ENCODE peak calls at places on chromosomes 7 and 10, in eight cellular contexts. K is adrenal gland, Y is HCT116, B is transverse colon, V is body of pancreas, A is HepG2, L is ovary, H is uterus. M is an unnamed sample.

GRCh38 chr10:126216221-126216701 is 172.0 kb downstream of the ADAM12 start:
- DNase-seq in H (peak; percentile 43), V (no peak), L (no peak), Y (no peak), B (no peak), A (no peak), K (no peak), M (no peak)

GRCh38 chr7:8491106-8491505 is 57.7 kb downstream of the NXPH1 start:
- DNase-seq in Y (no peak), B (no peak), L (no peak), H (no peak), V (no peak), A (no peak), K (no peak), M (no peak)

GRCh38 chr7:46909601-46910051 is 672.3 kb downstream of the TNS3 start:
- DNase-seq in Y (no peak), V (no peak), A (no peak), B (no peak), K (no peak), L (no peak), H (no peak), M (no peak)

GRCh38 chr10:107826166-107826565 is 661.7 kb upstream of the SORCS1 start:
- DNase-seq in B (no peak), K (no peak), H (no peak), A (no peak), Y (no peak), L (no peak), V (no peak), M (peak; percentile 16)

GRCh38 chr7:35722054-35722849 is 27.3 kb upstream of the HERPUD2 start:
- DNase-seq in L (no peak), B (no peak), A (no peak), K (no peak), V (no peak), H (no peak), Y (no peak), M (no peak)

GRCh38 chr10:124231188-124232135 is 138.1 kb upstream of the CHST15 start:
- DNase-seq in L (no peak), H (no peak), Y (no peak), K (no peak), V (no peak), A (no peak), B (no peak), M (no peak)

GRCh38 chr10:5948999-5949759 is 28.2 kb downstream of the IL15RA start:
- DNase-seq in H (peak; percentile 79), K (peak; percentile 67), V (peak; percentile 66), L (peak; percentile 75), Y (peak; percentile 32), A (peak; percentile 46), B (peak; percentile 64), M (peak; percentile 78)

GRCh38 chr10:116194061-116194460 is 78.9 kb downstream of the GFRA1 start:
- DNase-seq in Y (no peak), B (no peak), H (no peak), A (no peak), V (no peak), L (no peak), K (no peak), M (no peak)

GRCh38 chr10:97726636-97727178 is 10.2 kb upstream of the ZFYVE27 start:
- DNase-seq in H (peak; percentile 65), K (peak; percentile 49), V (peak; percentile 23), A (peak; percentile 59), B (peak; percentile 66), Y (no peak), L (peak; percentile 23), M (peak; percentile 62)

GRCh38 chr7:117673367-117673766 is 193.5 kb downstream of the CFTR start:
- DNase-seq in B (peak; percentile 71), Y (no peak), A (no peak), L (no peak), H (no peak), K (peak; percentile 27), V (peak; percentile 67), M (peak; percentile 72)

GRCh38 chr7:8823486-8823885 is 390.1 kb downstream of the NXPH1 start:
- DNase-seq in V (no peak), Y (no peak), H (no peak), L (no peak), B (no peak), A (no peak), K (no peak), M (no peak)

GRCh38 chr10:44873156-44873555 is 38.0 kb upstream of the TMEM72 start:
- DNase-seq in B (no peak), A (no peak), L (no peak), H (no peak), V (peak; percentile 39), K (no peak), Y (no peak), M (peak; percentile 60)

GRCh38 chr7:107319724-107320228 is 150.1 kb upstream of the GPR22 start:
- DNase-seq in L (no peak), Y (no peak), K (no peak), B (no peak), A (no peak), V (no peak), H (no peak), M (no peak)

GRCh38 chr7:111527545-111527944 is 34.7 kb downstream of the IMMP2L start:
- DNase-seq in Y (no peak), A (no peak), L (no peak), V (no peak), K (no peak), H (no peak), B (no peak), M (no peak)

GRCh38 chr10:62456611-62457101 is 82.5 kb downstream of the ZNF365 start:
- DNase-seq in H (no peak), Y (no peak), V (no peak), L (no peak), K (no peak), A (no peak), B (peak; percentile 8), M (no peak)

GRCh38 chr7:2821161-2821841 is 22.8 kb downstream of the GNA12 start:
- DNase-seq in H (no peak), A (no peak), V (peak; percentile 79), K (no peak), L (no peak), B (no peak), Y (no peak), M (no peak)

GRCh38 chr10:53379951-53380350 is 607.4 kb upstream of the MBL2 start:
- DNase-seq in V (no peak), B (no peak), L (no peak), A (no peak), Y (no peak), H (no peak), K (no peak), M (no peak)

GRCh38 chr10:34538291-34538829 is 276.7 kb downstream of the PARD3 start:
- DNase-seq in B (no peak), H (no peak), Y (no peak), L (no peak), K (no peak), A (no peak), V (no peak), M (peak; percentile 32)

GRCh38 chr7:29196971-29197370 is 2.4 kb downstream of the CHN2 start:
- DNase-seq in Y (no peak), L (no peak), H (no peak), B (no peak), K (no peak), A (no peak), V (no peak), M (no peak)

GRCh38 chr7:158781976-158782637 is 47.2 kb downstream of the ESYT2 start:
- DNase-seq in Y (no peak), A (no peak), B (no peak), V (no peak), L (no peak), H (no peak), K (no peak), M (no peak)

GRCh38 chr7:158783595-158783994 is 45.7 kb downstream of the ESYT2 start:
- DNase-seq in B (no peak), H (no peak), V (no peak), K (no peak), Y (no peak), L (no peak), A (no peak), M (no peak)

GRCh38 chr7:158782638-158783490 is 46.4 kb downstream of the ESYT2 start:
- DNase-seq in L (peak; percentile 66), V (peak; percentile 28), H (peak; percentile 65), B (peak; percentile 41), K (peak; percentile 57), A (peak; percentile 15), Y (no peak), M (peak; percentile 70)

GRCh38 chr7:158786898-158787297 is 42.4 kb downstream of the ESYT2 start:
- DNase-seq in B (no peak), A (no peak), K (no peak), Y (no peak), V (no peak), L (no peak), H (no peak), M (no peak)

GRCh38 chr7:158784270-158784669 is 45.0 kb downstream of the ESYT2 start:
- DNase-seq in L (no peak), K (no peak), Y (no peak), B (no peak), V (no peak), H (no peak), A (no peak), M (peak; percentile 45)
- H3K27ac ChIP-seq in L (peak overlapping the region; percentile 5), K (no peak overlapping the region), Y (no peak overlapping the region), B (peak overlapping the region; percentile 83), V (no peak overlapping the region), H (peak overlapping the region; percentile 62), A (no peak overlapping the region), M (peak overlapping the region; percentile 83)

DNA sequence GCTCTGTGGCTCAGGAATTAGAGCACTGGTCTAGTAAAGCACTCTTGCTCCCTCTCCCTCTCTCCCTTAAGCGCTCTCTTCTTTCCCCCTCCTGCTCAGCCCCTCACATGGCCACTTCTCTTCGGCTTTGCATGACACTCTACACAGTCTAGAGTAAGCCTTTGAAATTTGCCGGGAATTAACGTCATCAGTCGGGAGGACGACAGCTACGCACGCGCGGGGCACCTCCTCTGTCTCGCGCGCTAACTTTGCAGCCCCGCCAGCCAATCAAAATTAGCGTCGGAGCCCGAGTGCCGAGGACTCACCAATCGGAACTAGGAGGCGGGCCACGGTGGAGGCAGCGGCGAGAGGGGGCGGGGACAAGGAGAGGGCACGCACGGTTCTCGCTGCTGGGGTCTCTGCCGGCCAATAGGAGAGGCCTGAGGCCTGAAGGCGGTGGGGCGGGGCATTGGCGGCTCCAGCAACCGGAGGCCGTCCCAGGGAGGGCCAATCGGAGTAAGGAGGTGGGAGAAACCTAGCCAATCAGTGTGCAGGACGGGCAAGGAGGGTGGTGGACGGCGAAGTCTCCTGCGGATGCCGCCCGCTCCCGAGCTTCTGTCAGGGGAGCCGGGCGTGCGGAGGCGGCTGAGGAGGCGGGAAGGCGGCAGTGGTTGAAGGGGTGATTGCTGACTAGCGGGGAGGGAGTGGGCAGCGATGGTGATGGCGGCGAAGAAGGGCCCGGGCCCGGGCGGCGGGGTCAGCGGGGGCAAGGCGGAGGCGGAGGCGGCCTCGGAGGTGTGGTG is at the start of gene AGFG2:
- DNase-seq in H (peak; percentile 100), B (peak; percentile 100), A (peak; percentile 99), L (peak; percentile 100), V (peak; percentile 100), K (peak; percentile 100), Y (peak; percentile 98), M (peak; percentile 100)
- TF ChIP-seq POLR2A in H (peak; percentile 93), B (peak; percentile 96), A (no peak), L (peak; percentile 82), V (peak; percentile 91), K (peak; percentile 96), Y (no peak), M (peak; percentile 80)

GRCh38 chr10:79263951-79264350 is 83.3 kb upstream of the PPIF start:
- DNase-seq in A (no peak), L (no peak), V (no peak), K (no peak), H (no peak), Y (no peak), B (no peak), M (no peak)
- H3K27ac ChIP-seq in A (no peak overlapping the region), L (no peak overlapping the region), V (no peak overlapping the region), K (no peak overlapping the region), H (no peak overlapping the region), Y (no peak overlapping the region), B (no peak overlapping the region), M (no peak overlapping the region)

GRCh38 chr10:78972160-78972946 is 96.4 kb upstream of the ZMIZ1 start:
- DNase-seq in V (peak; percentile 74), K (peak; percentile 91), B (peak; percentile 59), Y (peak; percentile 31), L (peak; percentile 79), H (peak; percentile 73), A (peak; percentile 80), M (peak; percentile 75)
- TF ChIP-seq POLR2A in V (no peak), K (peak; percentile 63), B (no peak), Y (no peak), L (no peak), H (peak; percentile 33), A (no peak), M (no peak)